ENCODE peak calls at places on chromosomes 1 and 21, in nine cellular contexts. G is prostate gland, I is H1, A is mammary epithelial cell, Q is cardiac muscle cell, M is heart left ventricle, W is neural progenitor cell, S is endodermal cell, U is heart right ventricle. N is an unnamed sample.

GRCh38 chr1:31814041-31814511 is 1.7 kb downstream of the SPOCD1 start:
- DNase-seq in G (no peak), I (no peak), A (no peak), Q (no peak), M (no peak), W (no peak), S (no peak), U (no peak), N (peak; percentile 57)

GRCh38 chr21:45050786-45051489 is 23.4 kb upstream of the ADARB1 start:
- DNase-seq in G (no peak), I (no peak), A (no peak), Q (no peak), M (no peak), W (no peak), S (no peak), U (no peak), N (no peak)

GRCh38 chr1:178037510-178038253 is 56.2 kb upstream of the RASAL2 start:
- DNase-seq in G (peak; percentile 48), I (peak; percentile 86), A (peak; percentile 48), Q (peak; percentile 79), M (peak; percentile 94), W (peak; percentile 78), S (peak; percentile 90), U (peak; percentile 89), N (no peak)

GRCh38 chr1:22339237-22339636 is 112.4 kb upstream of the ZBTB40 start:
- DNase-seq in G (no peak), I (no peak), A (no peak), Q (no peak), M (no peak), W (no peak), S (no peak), U (no peak), N (no peak)

GRCh38 chr1:7885513-7886298 is 32.8 kb upstream of the UTS2 start:
- DNase-seq in G (no peak), I (peak; percentile 100), A (peak; percentile 56), Q (no peak), M (no peak), W (no peak), S (peak; percentile 100), U (no peak), N (no peak)

GRCh38 chr1:207321790-207322530 is 482 bp downstream of the CD55 start:
- DNase-seq in G (no peak), I (no peak), A (no peak), Q (peak; percentile 11), M (no peak), W (no peak), S (no peak), U (no peak), N (no peak)

GRCh38 chr1:21933397-21934248 is 3.5 kb downstream of the HSPG2 start:
- DNase-seq in G (peak; percentile 87), I (no peak), A (peak; percentile 89), Q (no peak), M (peak; percentile 82), W (no peak), S (peak; percentile 85), U (peak; percentile 82), N (no peak)

GRCh38 chr1:174812026-174812425 is 187.7 kb upstream of the CACYBP start:
- DNase-seq in G (no peak), I (no peak), A (no peak), Q (no peak), M (no peak), W (no peak), S (no peak), U (no peak), N (no peak)

GRCh38 chr1:3465091-3465934 is 10.8 kb downstream of the ARHGEF16 start:
- DNase-seq in G (peak; percentile 74), I (no peak), A (no peak), Q (no peak), M (peak; percentile 17), W (no peak), S (no peak), U (no peak), N (no peak)

GRCh38 chr1:198788561-198789064 is 149.8 kb downstream of the PTPRC start:
- DNase-seq in G (no peak), I (peak; percentile 53), A (no peak), Q (peak; percentile 34), M (no peak), W (peak; percentile 81), S (peak; percentile 81), U (no peak), N (no peak)

GRCh38 chr1:19309123-19309813 is 2.7 kb downstream of the AKR7A2 start:
- DNase-seq in G (no peak), I (no peak), A (peak; percentile 25), Q (no peak), M (no peak), W (no peak), S (no peak), U (no peak), N (no peak)

GRCh38 chr1:204319462-204319861 is 40.3 kb downstream of the PLEKHA6 start:
- DNase-seq in G (no peak), I (no peak), A (peak; percentile 91), Q (no peak), M (no peak), W (no peak), S (no peak), U (no peak), N (no peak)

GRCh38 chr1:156152628-156153027 is 757 bp upstream of the SEMA4A start:
- DNase-seq in G (no peak), I (no peak), A (no peak), Q (no peak), M (no peak), W (no peak), S (no peak), U (no peak), N (no peak)

GRCh38 chr1:9413877-9414213 is 121.2 kb downstream of the SPSB1 start:
- DNase-seq in G (no peak), I (no peak), A (no peak), Q (peak; percentile 24), M (peak; percentile 47), W (no peak), S (no peak), U (peak; percentile 50), N (no peak)

GRCh38 chr1:99956755-99957154 is 13.0 kb upstream of the SLC35A3 start:
- DNase-seq in G (no peak), I (no peak), A (no peak), Q (no peak), M (no peak), W (no peak), S (no peak), U (no peak), N (no peak)

GRCh38 chr1:18474559-18474958 is 6.2 kb upstream of the KLHDC7A start:
- DNase-seq in G (no peak), I (no peak), A (no peak), Q (no peak), M (no peak), W (no peak), S (no peak), U (no peak), N (no peak)

GRCh38 chr1:46396429-46397398 is 2.6 kb downstream of the FAAH start:
- DNase-seq in G (peak; percentile 81), I (no peak), A (no peak), Q (no peak), M (no peak), W (no peak), S (no peak), U (no peak), N (no peak)

GRCh38 chr1:219567341-219567947 is 45.5 kb downstream of the ZC3H11B start:
- DNase-seq in G (no peak), I (no peak), A (peak; percentile 17), Q (peak; percentile 56), M (no peak), W (peak; percentile 3), S (no peak), U (peak; percentile 15), N (no peak)
- TF ChIP-seq CTCF in G (peak; percentile 62), I (no peak), A (peak; percentile 55), Q (peak; percentile 74), M (peak; percentile 52), W (peak; percentile 44), S (peak; percentile 75), U (peak; percentile 71), N (peak; percentile 27)

GRCh38 chr1:68812295-68812694 is 315.4 kb upstream of the DEPDC1 start:
- DNase-seq in G (no peak), I (no peak), A (no peak), Q (no peak), M (no peak), W (no peak), S (no peak), U (no peak), N (no peak)
- H3K4me1 ChIP-seq in G (no peaks in the 10 kb centered on the region), I (no peaks in the 10 kb centered on the region), A (no peaks in the 10 kb centered on the region), Q (no peaks in the 10 kb centered on the region), M (no peaks in the 10 kb centered on the region), W (no peaks in the 10 kb centered on the region), S (no peaks in the 10 kb centered on the region), U (no peaks in the 10 kb centered on the region), N (no peaks in the 10 kb centered on the region)

GRCh38 chr1:234109840-234110239 is 205.4 kb downstream of the SLC35F3 start:
- DNase-seq in G (no peak), I (no peak), A (no peak), Q (no peak), M (no peak), W (no peak), S (no peak), U (no peak), N (no peak)

GRCh38 chr1:234120327-234120944 is 216.0 kb downstream of the SLC35F3 start:
- DNase-seq in G (no peak), I (no peak), A (no peak), Q (no peak), M (no peak), W (no peak), S (no peak), U (no peak), N (no peak)

GRCh38 chr1:234118911-234119310 is 214.4 kb downstream of the SLC35F3 start:
- DNase-seq in G (no peak), I (no peak), A (no peak), Q (no peak), M (no peak), W (no peak), S (no peak), U (no peak), N (no peak)

GRCh38 chr1:234111458-234112142 is 207.1 kb downstream of the SLC35F3 start:
- DNase-seq in G (peak; percentile 5), I (peak; percentile 57), A (peak; percentile 14), Q (peak; percentile 83), M (no peak), W (peak; percentile 82), S (peak; percentile 93), U (no peak), N (no peak)

DNA sequence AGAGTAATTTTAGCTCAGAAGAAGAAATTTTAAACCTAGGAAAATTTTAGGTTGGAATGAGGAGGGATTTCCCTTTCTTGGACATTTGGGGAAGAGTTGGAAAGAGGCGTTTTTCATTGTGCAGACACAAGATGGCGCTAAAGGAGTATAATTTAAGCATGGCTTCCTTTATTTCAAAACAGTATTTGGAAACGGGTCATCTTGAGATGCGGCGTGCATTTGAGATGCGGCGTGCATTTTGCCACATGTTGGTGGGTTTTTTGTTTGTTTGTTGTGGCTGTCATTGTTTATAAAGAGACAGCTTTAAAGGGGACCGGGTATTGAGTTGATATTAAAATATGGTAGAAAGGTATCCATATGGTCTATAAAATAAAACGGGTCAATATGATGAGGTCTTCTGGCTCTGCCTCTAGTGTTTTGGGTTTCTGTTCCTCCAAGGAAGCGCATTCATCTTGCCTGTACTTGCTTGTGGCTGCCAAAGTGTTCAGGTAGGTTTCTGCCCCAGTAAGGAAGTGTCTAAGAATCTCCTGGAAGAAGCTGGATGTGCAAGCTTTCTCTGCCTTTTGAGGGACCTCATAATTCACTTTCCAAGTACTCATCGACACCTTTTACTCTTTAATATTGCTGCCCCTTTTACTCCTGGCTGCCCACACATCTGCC is 210.3 kb downstream of the SLC35F3 start:
- DNase-seq in G (peak; percentile 19), I (no peak), A (peak; percentile 61), Q (peak; percentile 61), M (no peak), W (peak; percentile 75), S (peak; percentile 60), U (peak; percentile 26), N (no peak)
- H3K36me3 ChIP-seq in G (no peaks in the 10 kb centered on the region), I (no peaks in the 10 kb centered on the region), A (no peaks in the 10 kb centered on the region), Q (no peaks in the 10 kb centered on the region), M (no peaks in the 10 kb centered on the region), W (no peaks in the 10 kb centered on the region), S (no peaks in the 10 kb centered on the region), U (no peaks in the 10 kb centered on the region), N (no peaks in the 10 kb centered on the region)

GRCh38 chr1:39183503-39184353 is 20.8 kb upstream of the MACF1 start:
- DNase-seq in G (peak; percentile 81), I (peak; percentile 59), A (peak; percentile 100), Q (no peak), M (peak; percentile 62), W (no peak), S (peak; percentile 85), U (peak; percentile 27), N (no peak)
- TF ChIP-seq CTCF in G (peak; percentile 49), I (peak; percentile 38), A (peak; percentile 40), Q (peak; percentile 33), M (peak; percentile 34), W (peak; percentile 49), S (peak; percentile 75), U (peak; percentile 54), N (peak; percentile 26)

N was measured in ascending aorta.